ENCODE peak calls at places on chromosomes 4 and X, in nine cellular contexts. P, Q, F, H, R, O, C, K and T are unnamed samples.

GRCh38 chr4:134470544-134470943 is 269.0 kb upstream of the PABPC4L start:
- DNase-seq in Q (no peak), K (no peak), F (no peak), C (peak; percentile 28), R (no peak), H (no peak), O (no peak), P (no peak), T (no peak)

GRCh38 chr4:146222313-146222712 is 8.0 kb downstream of the REELD1 start:
- DNase-seq in Q (no peak), H (no peak), F (peak; percentile 44), C (no peak), P (no peak), K (no peak), R (no peak), O (no peak), T (no peak)

GRCh38 chr4:32745351-32745750 is 2025.2 kb downstream of the PCDH7 start:
- DNase-seq in O (no peak), K (no peak), F (no peak), P (no peak), C (no peak), R (no peak), Q (no peak), H (no peak), T (no peak)

GRCh38 chrX:33252306-33252825 is 41.0 kb upstream of the DMD start:
- DNase-seq in H (no peak), O (no peak), R (no peak), C (no peak), K (no peak), Q (no peak), F (no peak), P (no peak), T (no peak)

GRCh38 chr4:83556006-83556712 is 20.3 kb downstream of the GPAT3 start:
- DNase-seq in K (no peak), O (no peak), F (no peak), R (no peak), P (no peak), C (no peak), H (no peak), Q (no peak), T (no peak)

GRCh38 chr4:124206779-124207605 is 505.5 kb downstream of the ANKRD50 start:
- DNase-seq in R (no peak), F (no peak), Q (no peak), K (no peak), P (no peak), H (no peak), C (no peak), O (peak; percentile 18), T (no peak)

GRCh38 chr4:143241892-143242291 is 57.2 kb downstream of the USP38 start:
- DNase-seq in C (no peak), R (no peak), Q (no peak), P (no peak), O (no peak), K (no peak), F (no peak), H (no peak), T (no peak)

GRCh38 chr4:94516999-94517398 is 65.3 kb downstream of the PDLIM5 start:
- DNase-seq in K (no peak), F (no peak), H (no peak), Q (no peak), O (no peak), P (no peak), C (no peak), R (no peak), T (no peak)

GRCh38 chrX:39196192-39197102 is 395.2 kb downstream of the MID1IP1 start:
- DNase-seq in R (no peak), F (no peak), K (no peak), P (no peak), Q (peak; percentile 55), H (peak; percentile 46), C (peak; percentile 34), O (peak; percentile 51), T (no peak)